ENCODE peak calls at places on chromosomes 7 and 10, in five cellular contexts. T is uterus, I is psoas muscle, B is esophagus squamous epithelium, R is breast epithelium. D is an unnamed sample.

GRCh38 chr10:76017733-76018433 is 586.5 kb downstream of the LRMDA start:
- DNase-seq in T (no peak), I (no peak), B (no peak), R (no peak), D (no peak)

GRCh38 chr10:111128331-111129167 is 51.7 kb downstream of the ADRA2A start:
- DNase-seq in T (no peak), I (peak), B (no peak), R (no peak), D (peak)

GRCh38 chr7:139749545-139749944 is 28.3 kb downstream of the HIPK2 start:
- DNase-seq in T (no peak), I (peak), B (no peak), R (no peak), D (no peak)

GRCh38 chr10:64118736-64119135 is 597.5 kb downstream of the REEP3 start:
- DNase-seq in T (no peak), I (no peak), B (no peak), R (no peak), D (no peak)

GRCh38 chr7:19024261-19024660 is 93.2 kb downstream of the TWIST1 start:
- DNase-seq in T (no peak), I (no peak), B (no peak), R (no peak), D (no peak)

GRCh38 chr10:48636901-48637300 is 32.0 kb upstream of the ARHGAP22 start:
- DNase-seq in T (no peak), I (no peak), B (no peak), R (no peak), D (no peak)

GRCh38 chr7:25647007-25647406 is 418.7 kb upstream of the NPVF start:
- DNase-seq in T (no peak), I (no peak), B (no peak), R (no peak), D (no peak)

GRCh38 chr7:81846398-81846797 is 76.6 kb upstream of the HGF start:
- DNase-seq in T (no peak), I (no peak), B (no peak), R (no peak), D (peak)

GRCh38 chr10:94193466-94193924 is 169.2 kb downstream of the NOC3L start:
- DNase-seq in T (no peak), I (no peak), B (no peak), R (no peak), D (peak)

GRCh38 chr10:129390726-129391125 is 76.3 kb upstream of the MGMT start:
- DNase-seq in T (no peak), I (no peak), B (no peak), R (no peak), D (no peak)

GRCh38 chr7:75861636-75862035 is 17.2 kb upstream of the RHBDD2 start:
- DNase-seq in T (no peak), I (no peak), B (no peak), R (no peak), D (no peak)

GRCh38 chr7:96694082-96694481 is 15.6 kb downstream of the SEM1 start:
- DNase-seq in T (no peak), I (no peak), B (no peak), R (no peak), D (no peak)

GRCh38 chr7:37311282-37311868 is 137.3 kb downstream of the ELMO1 start:
- DNase-seq in T (no peak), I (peak), B (no peak), R (no peak), D (no peak)

GRCh38 chr10:65719790-65720189 is 1206.0 kb upstream of the LRRTM3 start:
- DNase-seq in T (no peak), I (no peak), B (no peak), R (no peak), D (no peak)

GRCh38 chr10:49415109-49415508 is 19.2 kb upstream of the DRGX start:
- DNase-seq in T (no peak), I (no peak), B (no peak), R (no peak), D (no peak)

GRCh38 chr10:12777840-12778585 is 223.5 kb downstream of the CCDC3 start:
- DNase-seq in T (no peak), I (no peak), B (no peak), R (no peak), D (peak)

GRCh38 chr10:7541137-7542087 is 125.4 kb downstream of the ITIH5 start:
- DNase-seq in T (peak), I (peak), B (no peak), R (no peak), D (no peak)

GRCh38 chr10:23315966-23316365 is 28.6 kb downstream of the C10orf67 start:
- DNase-seq in T (no peak), I (no peak), B (no peak), R (no peak), D (no peak)

GRCh38 chr10:94088926-94089381 is 95.2 kb downstream of the PLCE1 start:
- DNase-seq in T (no peak), I (no peak), B (no peak), R (no peak), D (peak)

GRCh38 chr7:142571581-142571980 is 177.7 kb upstream of the PRSS1 start:
- DNase-seq in T (no peak), I (no peak), B (no peak), R (no peak), D (no peak)

GRCh38 chr7:23016345-23017253 is 2.7 kb upstream of the HYCC1 start:
- DNase-seq in T (no peak), I (no peak), B (no peak), R (no peak), D (no peak)

GRCh38 chr7:98372993-98373392 is 27.9 kb downstream of the BAIAP2L1 start:
- DNase-seq in T (no peak), I (no peak), B (no peak), R (no peak), D (no peak)

GRCh38 chr10:78362406-78363022 is 328.9 kb downstream of the RPS24 start:
- DNase-seq in T (no peak), I (peak), B (no peak), R (no peak), D (no peak)

GRCh38 chr7:21450076-21450475 is 22.2 kb downstream of the SP4 start:
- DNase-seq in T (no peak), I (no peak), B (no peak), R (no peak), D (no peak)

GRCh38 chr7:21450876-21451275 is 23.0 kb downstream of the SP4 start:
- DNase-seq in T (no peak), I (no peak), B (no peak), R (no peak), D (no peak)

GRCh38 chr7:21448974-21449373 is 21.1 kb downstream of the SP4 start:
- DNase-seq in T (no peak), I (no peak), B (no peak), R (no peak), D (no peak)

GRCh38 chr7:21454906-21455305 is 27.0 kb downstream of the SP4 start:
- DNase-seq in T (no peak), I (no peak), B (no peak), R (no peak), D (no peak)

DNA sequence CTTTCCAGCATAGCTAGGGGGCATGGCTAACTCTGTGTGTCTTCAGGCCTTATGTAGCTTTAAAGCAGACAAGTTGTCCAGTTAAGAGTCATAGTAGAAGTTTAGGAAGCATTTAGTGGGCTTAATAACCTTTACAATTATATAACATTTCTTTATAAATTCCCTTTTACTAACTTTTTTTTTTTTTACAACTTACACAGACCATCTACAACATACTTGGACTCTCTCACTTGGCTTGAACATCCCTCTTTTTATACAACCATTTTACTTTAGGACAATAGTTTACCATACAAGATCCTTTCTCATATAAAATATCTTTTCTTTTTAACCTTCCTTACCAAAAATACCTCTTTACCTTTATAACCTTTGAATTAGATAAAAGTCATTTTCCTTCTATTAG is 26.3 kb downstream of the SP4 start:
- DNase-seq in T (no peak), I (no peak), B (no peak), R (no peak), D (no peak)
- H3K27ac ChIP-seq in T (no peak), I (no peak), B (no peak), R (no peak), D (no peak)

GRCh38 chr10:83165164-83165563 is 974.1 kb upstream of the GHITM start:
- DNase-seq in T (no peak), I (no peak), B (no peak), R (no peak), D (no peak)
- H3K27ac ChIP-seq in T (no peak), I (no peak), B (no peak), R (no peak), D (no peak)

GRCh38 chr7:77846317-77847092 is 47.9 kb downstream of the PHTF2 start:
- DNase-seq in T (no peak), I (no peak), B (no peak), R (no peak), D (no peak)
- H3K27ac ChIP-seq in T (no peak), I (peak), B (no peak), R (no peak), D (no peak)

DNA sequence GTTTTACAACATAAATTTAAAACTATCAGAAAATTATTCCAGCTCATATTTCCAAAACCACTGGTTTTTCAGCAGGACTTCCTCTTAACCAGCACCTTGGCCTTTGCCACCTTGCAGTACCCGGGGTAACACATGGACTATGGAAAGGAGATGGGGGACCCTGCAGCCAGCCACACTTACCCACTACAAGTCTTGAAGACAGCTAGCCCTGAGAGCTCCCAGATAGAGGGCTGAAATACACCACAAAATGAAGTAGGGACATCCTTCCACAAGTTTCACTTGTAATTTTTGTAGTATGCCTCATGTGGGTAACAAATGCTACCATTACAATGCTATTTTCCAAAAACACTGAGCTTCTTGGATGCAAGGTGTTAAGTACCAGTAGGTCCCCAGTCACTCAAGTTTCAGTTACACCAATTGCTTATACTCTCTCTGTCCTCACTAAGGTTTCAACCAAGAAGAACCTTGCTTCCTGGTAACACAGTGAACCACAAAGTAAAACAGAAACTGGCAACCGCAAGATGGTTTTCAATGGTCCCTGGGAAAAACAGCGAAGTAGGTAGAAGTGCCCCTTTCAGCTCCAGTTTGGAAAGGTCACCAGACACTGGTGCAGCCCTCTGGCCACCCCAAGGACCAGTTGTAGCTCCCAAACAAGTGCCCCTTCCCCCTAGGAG is 110.9 kb downstream of the SGMS1 start:
- DNase-seq in T (no peak), I (no peak), B (no peak), R (no peak), D (no peak)
- H3K27ac ChIP-seq in T (no peak), I (no peak), B (peak), R (peak), D (no peak)

GRCh38 chr7:90621892-90622182 is 25.7 kb downstream of the CDK14 start:
- DNase-seq in T (no peak), I (no peak), B (no peak), R (no peak), D (peak)
- H3K27ac ChIP-seq in T (no peak), I (no peak), B (no peak), R (no peak), D (peak)